ENCODE peak calls at places on chromosomes 4 and X, in eight cellular contexts. One of them, this sample, is unnamed.
A peak's percentile ranks its signal among the peaks of the same experiment; 100 is the strongest.

GRCh38 chr4:1792832-1793495 is at the start of gene FGFR3:
- DNase-seq in tibial nerve: no peak
- DNase-seq in heart left ventricle: peak; percentile 54
- DNase-seq in gastrocnemius medialis: no peak
- DNase-seq in right lobe of liver: peak; percentile 63
- DNase-seq in esophagus squamous epithelium: no peak
- DNase-seq in ovary: no peak
- DNase-seq in IMR-90: no peak
- DNase-seq in this sample: no peak

GRCh38 chr4:5708171-5708828 is at the start of gene EVC2:
- DNase-seq in gastrocnemius medialis: peak; percentile 36
- DNase-seq in right lobe of liver: peak; percentile 54
- DNase-seq in tibial nerve: peak; percentile 53
- DNase-seq in IMR-90: peak; percentile 46
- DNase-seq in esophagus squamous epithelium: no peak
- DNase-seq in heart left ventricle: peak; percentile 77
- DNase-seq in ovary: peak; percentile 87
- DNase-seq in this sample: peak; percentile 88

GRCh38 chr4:72971572-72971971 is 97.9 kb downstream of the COX18 start:
- DNase-seq in ovary: no peak
- DNase-seq in gastrocnemius medialis: no peak
- DNase-seq in IMR-90: peak; percentile 92
- DNase-seq in right lobe of liver: no peak
- DNase-seq in heart left ventricle: no peak
- DNase-seq in tibial nerve: no peak
- DNase-seq in esophagus squamous epithelium: no peak
- DNase-seq in this sample: no peak

GRCh38 chr4:20395160-20395773 is 143.6 kb downstream of the SLIT2 start:
- DNase-seq in right lobe of liver: peak; percentile 20
- DNase-seq in esophagus squamous epithelium: no peak
- DNase-seq in heart left ventricle: no peak
- DNase-seq in tibial nerve: no peak
- DNase-seq in gastrocnemius medialis: no peak
- DNase-seq in IMR-90: peak; percentile 15
- DNase-seq in ovary: no peak
- DNase-seq in this sample: no peak

GRCh38 chr4:55939437-55939836 is 9.3 kb upstream of the CEP135 start:
- DNase-seq in gastrocnemius medialis: no peak
- DNase-seq in right lobe of liver: no peak
- DNase-seq in IMR-90: no peak
- DNase-seq in tibial nerve: no peak
- DNase-seq in esophagus squamous epithelium: no peak
- DNase-seq in heart left ventricle: no peak
- DNase-seq in ovary: no peak
- DNase-seq in this sample: no peak

GRCh38 chrX:9352683-9353430 is 112.0 kb upstream of the TBL1X start:
- DNase-seq in gastrocnemius medialis: peak; percentile 20
- DNase-seq in ovary: no peak
- DNase-seq in heart left ventricle: no peak
- DNase-seq in tibial nerve: no peak
- DNase-seq in IMR-90: peak; percentile 75
- DNase-seq in right lobe of liver: no peak
- DNase-seq in esophagus squamous epithelium: peak; percentile 11
- DNase-seq in this sample: no peak

GRCh38 chr4:128600410-128600809 is 209.1 kb upstream of the JADE1 start:
- DNase-seq in gastrocnemius medialis: no peak
- DNase-seq in heart left ventricle: no peak
- DNase-seq in ovary: peak; percentile 35
- DNase-seq in right lobe of liver: no peak
- DNase-seq in IMR-90: peak; percentile 25
- DNase-seq in esophagus squamous epithelium: no peak
- DNase-seq in tibial nerve: no peak
- DNase-seq in this sample: no peak

GRCh38 chrX:55794420-55794819 is 76.9 kb downstream of the RRAGB start:
- DNase-seq in heart left ventricle: no peak
- DNase-seq in IMR-90: no peak
- DNase-seq in right lobe of liver: no peak
- DNase-seq in tibial nerve: no peak
- DNase-seq in gastrocnemius medialis: no peak
- DNase-seq in ovary: no peak
- DNase-seq in esophagus squamous epithelium: no peak
- DNase-seq in this sample: no peak

GRCh38 chr4:164926301-164926700 is 49.3 kb downstream of the APELA start:
- DNase-seq in right lobe of liver: no peak
- DNase-seq in esophagus squamous epithelium: no peak
- DNase-seq in gastrocnemius medialis: no peak
- DNase-seq in tibial nerve: no peak
- DNase-seq in heart left ventricle: no peak
- DNase-seq in IMR-90: no peak
- DNase-seq in ovary: no peak
- DNase-seq in this sample: no peak

GRCh38 chr4:103443324-103443723 is 245.2 kb upstream of the CENPE start:
- DNase-seq in heart left ventricle: no peak
- DNase-seq in IMR-90: no peak
- DNase-seq in tibial nerve: no peak
- DNase-seq in esophagus squamous epithelium: no peak
- DNase-seq in right lobe of liver: no peak
- DNase-seq in gastrocnemius medialis: no peak
- DNase-seq in ovary: no peak
- DNase-seq in this sample: no peak

GRCh38 chrX:129529685-129530281 is 6.5 kb upstream of the SMARCA1 start:
- DNase-seq in esophagus squamous epithelium: no peak
- DNase-seq in gastrocnemius medialis: no peak
- DNase-seq in tibial nerve: no peak
- DNase-seq in IMR-90: peak; percentile 50
- DNase-seq in right lobe of liver: no peak
- DNase-seq in ovary: no peak
- DNase-seq in heart left ventricle: peak; percentile 4
- DNase-seq in this sample: no peak

DNA sequence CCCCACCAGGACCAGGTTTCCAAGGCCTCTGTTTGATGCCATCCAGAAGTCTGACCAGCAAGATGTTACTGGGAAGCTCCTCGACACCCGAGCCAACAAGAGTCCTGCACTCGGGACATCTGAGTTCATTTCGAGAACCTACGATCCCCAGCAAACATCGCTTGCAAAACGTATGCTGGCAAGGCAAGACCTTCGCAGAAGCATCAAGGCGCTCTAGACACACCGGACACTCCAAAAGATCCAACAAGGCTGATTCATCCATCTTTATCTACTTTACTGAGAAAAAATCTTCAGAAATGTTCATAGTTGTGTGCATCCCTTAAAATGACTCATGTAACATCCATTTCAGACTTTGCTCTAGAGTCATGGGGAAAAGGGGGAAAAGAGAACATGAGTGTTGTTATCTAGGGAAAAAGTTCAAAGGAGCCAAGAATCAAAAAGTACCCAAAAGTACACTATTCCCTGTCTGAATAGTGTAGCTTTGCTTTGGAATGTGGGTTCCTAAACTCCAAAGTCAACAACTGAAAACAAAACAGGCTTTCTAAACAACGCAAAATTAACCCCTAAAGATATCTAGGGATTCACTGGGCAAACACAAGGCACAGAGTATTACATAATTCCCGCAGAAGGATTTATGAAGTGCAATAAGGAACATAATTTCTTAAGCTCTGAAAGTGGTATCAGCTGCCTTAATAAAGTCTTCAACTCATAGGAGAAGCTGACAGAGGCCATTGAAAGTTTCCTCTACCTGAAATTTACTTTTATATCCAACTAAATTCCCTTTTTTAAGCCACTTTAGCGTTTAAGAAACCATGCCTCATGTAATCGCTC is 1.6 kb downstream of the SH3RF1 start:
- DNase-seq in IMR-90: peak; percentile 87
- DNase-seq in ovary: no peak
- DNase-seq in esophagus squamous epithelium: no peak
- DNase-seq in right lobe of liver: no peak
- DNase-seq in tibial nerve: no peak
- DNase-seq in heart left ventricle: no peak
- DNase-seq in gastrocnemius medialis: no peak
- DNase-seq in this sample: no peak
- TF ChIP-seq POLR2A in IMR-90: peak; percentile 32
- TF ChIP-seq POLR2A in ovary: no peak
- TF ChIP-seq POLR2A in esophagus squamous epithelium: no peak
- TF ChIP-seq POLR2A in right lobe of liver: no peak
- TF ChIP-seq POLR2A in tibial nerve: no peak
- TF ChIP-seq POLR2A in heart left ventricle: no peak
- TF ChIP-seq POLR2A in gastrocnemius medialis: no peak
- TF ChIP-seq POLR2A in this sample: no peak

DNA sequence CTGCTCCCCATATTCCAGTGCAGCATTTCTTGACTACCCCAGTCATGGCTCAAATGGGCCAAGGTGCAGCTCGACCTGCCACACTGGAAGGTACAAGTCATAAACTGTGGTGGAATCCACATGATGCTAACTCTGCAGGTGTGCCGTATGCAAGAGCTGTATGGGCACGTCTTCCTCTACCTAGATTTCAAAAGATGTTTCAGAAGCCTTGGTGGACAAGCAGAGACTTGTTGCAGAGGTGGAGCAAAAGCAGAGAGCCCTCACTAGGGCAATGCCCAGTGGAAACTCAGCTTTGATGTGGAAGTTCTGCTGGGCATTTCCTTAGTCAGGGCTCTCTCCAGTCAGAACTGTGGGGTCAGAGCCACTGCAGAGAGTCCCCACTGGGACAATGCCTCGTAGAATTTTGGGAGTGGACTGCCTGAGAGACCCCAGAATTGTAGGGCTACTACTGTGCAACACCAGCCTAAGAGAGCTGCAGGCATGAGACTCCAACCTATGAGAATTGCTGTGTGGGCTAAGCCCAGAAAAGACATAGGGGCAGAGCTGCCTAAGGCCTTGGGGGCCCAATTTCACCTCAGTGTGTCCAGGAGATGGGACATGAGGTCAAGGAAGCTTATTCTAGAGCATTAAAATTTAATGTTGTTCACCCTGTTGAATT is 65.7 kb downstream of the BEX3 start:
- DNase-seq in right lobe of liver: no peak
- DNase-seq in gastrocnemius medialis: no peak
- DNase-seq in ovary: no peak
- DNase-seq in esophagus squamous epithelium: no peak
- DNase-seq in heart left ventricle: no peak
- DNase-seq in IMR-90: no peak
- DNase-seq in tibial nerve: no peak
- DNase-seq in this sample: no peak
- H3K4me1 ChIP-seq in right lobe of liver: no peaks in the 10 kb centered on the region
- H3K4me1 ChIP-seq in gastrocnemius medialis: no peaks in the 10 kb centered on the region
- H3K4me1 ChIP-seq in ovary: no peaks in the 10 kb centered on the region
- H3K4me1 ChIP-seq in esophagus squamous epithelium: no peaks in the 10 kb centered on the region
- H3K4me1 ChIP-seq in heart left ventricle: no peaks in the 10 kb centered on the region
- H3K4me1 ChIP-seq in IMR-90: peaks cover 3% of the 10 kb centered on the region
- H3K4me1 ChIP-seq in tibial nerve: no peaks in the 10 kb centered on the region
- H3K4me1 ChIP-seq in this sample: no peaks in the 10 kb centered on the region

GRCh38 chrX:100381613-100382012 is 28.5 kb downstream of the PCDH19 start:
- DNase-seq in gastrocnemius medialis: no peak
- DNase-seq in esophagus squamous epithelium: no peak
- DNase-seq in IMR-90: no peak
- DNase-seq in ovary: no peak
- DNase-seq in heart left ventricle: no peak
- DNase-seq in tibial nerve: no peak
- DNase-seq in right lobe of liver: no peak
- DNase-seq in this sample: no peak

GRCh38 chrX:100373673-100374072 is 36.4 kb downstream of the PCDH19 start:
- DNase-seq in right lobe of liver: no peak
- DNase-seq in ovary: no peak
- DNase-seq in IMR-90: no peak
- DNase-seq in gastrocnemius medialis: no peak
- DNase-seq in tibial nerve: no peak
- DNase-seq in esophagus squamous epithelium: no peak
- DNase-seq in heart left ventricle: no peak
- DNase-seq in this sample: no peak

DNA sequence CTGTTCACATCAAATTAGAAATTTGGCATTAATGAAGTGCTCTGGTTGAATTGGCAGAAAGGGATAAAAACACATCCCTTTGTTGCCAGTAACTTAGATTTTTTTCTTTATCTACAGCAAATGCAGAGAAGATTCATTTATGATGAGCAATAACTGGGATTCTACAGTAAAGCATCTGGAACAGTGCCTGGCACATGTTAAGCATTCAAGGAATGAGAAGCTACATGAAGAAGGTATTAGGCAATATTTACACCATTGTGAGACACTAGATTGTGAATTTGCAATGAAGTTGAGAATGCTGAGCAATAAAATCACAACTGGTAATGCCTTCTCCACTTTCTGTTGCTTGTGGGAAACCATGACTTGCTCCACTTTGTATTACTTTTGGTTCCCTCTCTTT is 33.5 kb downstream of the PCDH19 start:
- DNase-seq in ovary: no peak
- DNase-seq in tibial nerve: no peak
- DNase-seq in right lobe of liver: no peak
- DNase-seq in gastrocnemius medialis: no peak
- DNase-seq in esophagus squamous epithelium: no peak
- DNase-seq in IMR-90: peak; percentile 1
- DNase-seq in heart left ventricle: no peak
- DNase-seq in this sample: no peak
- H3K27ac ChIP-seq in ovary: no peak overlapping the region
- H3K27ac ChIP-seq in tibial nerve: no peak overlapping the region
- H3K27ac ChIP-seq in right lobe of liver: no peak overlapping the region
- H3K27ac ChIP-seq in gastrocnemius medialis: no peak overlapping the region
- H3K27ac ChIP-seq in esophagus squamous epithelium: no peak overlapping the region
- H3K27ac ChIP-seq in IMR-90: no peak overlapping the region
- H3K27ac ChIP-seq in heart left ventricle: no peak overlapping the region
- H3K27ac ChIP-seq in this sample: no peak overlapping the region

GRCh38 chrX:119606508-119607389 is 525 bp upstream of the NKRF start:
- DNase-seq in gastrocnemius medialis: no peak
- DNase-seq in IMR-90: peak; percentile 49
- DNase-seq in ovary: no peak
- DNase-seq in esophagus squamous epithelium: no peak
- DNase-seq in right lobe of liver: no peak
- DNase-seq in heart left ventricle: no peak
- DNase-seq in tibial nerve: no peak
- DNase-seq in this sample: no peak

GRCh38 chrX:119602701-119603255 is 3.4 kb downstream of the NKRF start:
- DNase-seq in heart left ventricle: no peak
- DNase-seq in IMR-90: no peak
- DNase-seq in esophagus squamous epithelium: no peak
- DNase-seq in tibial nerve: no peak
- DNase-seq in right lobe of liver: no peak
- DNase-seq in gastrocnemius medialis: no peak
- DNase-seq in ovary: no peak
- DNase-seq in this sample: no peak

GRCh38 chrX:119605739-119606507 is at the start of gene NKRF:
- DNase-seq in esophagus squamous epithelium: peak; percentile 32
- DNase-seq in tibial nerve: peak; percentile 86
- DNase-seq in heart left ventricle: peak; percentile 91
- DNase-seq in ovary: peak; percentile 93
- DNase-seq in right lobe of liver: peak; percentile 91
- DNase-seq in IMR-90: peak; percentile 90
- DNase-seq in gastrocnemius medialis: peak; percentile 86
- DNase-seq in this sample: peak; percentile 93

GRCh38 chrX:119604778-119605177 is 1.4 kb downstream of the NKRF start:
- DNase-seq in tibial nerve: no peak
- DNase-seq in heart left ventricle: no peak
- DNase-seq in esophagus squamous epithelium: no peak
- DNase-seq in right lobe of liver: no peak
- DNase-seq in ovary: no peak
- DNase-seq in gastrocnemius medialis: no peak
- DNase-seq in IMR-90: no peak
- DNase-seq in this sample: no peak

DNA sequence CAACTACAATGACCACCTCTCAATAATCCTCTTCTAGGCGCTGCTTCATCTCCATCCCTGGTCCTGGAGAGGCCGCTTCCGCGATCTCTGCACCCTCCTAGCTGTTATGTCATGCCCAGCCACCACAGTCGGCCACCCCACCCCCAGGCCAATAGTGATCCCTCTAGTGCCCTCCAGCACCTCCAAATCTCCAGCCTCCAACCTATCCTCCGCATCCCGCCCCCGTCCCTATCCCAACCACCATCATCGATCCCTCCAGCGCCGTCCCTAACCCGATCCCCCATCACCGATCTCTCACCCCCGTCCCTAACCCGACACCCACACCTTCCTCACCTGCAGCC is 856 bp downstream of the NKRF start:
- DNase-seq in esophagus squamous epithelium: no peak
- DNase-seq in gastrocnemius medialis: no peak
- DNase-seq in tibial nerve: no peak
- DNase-seq in ovary: no peak
- DNase-seq in right lobe of liver: peak; percentile 34
- DNase-seq in IMR-90: no peak
- DNase-seq in heart left ventricle: peak; percentile 10
- DNase-seq in this sample: no peak
- TF ChIP-seq POLR2A in esophagus squamous epithelium: no peak
- TF ChIP-seq POLR2A in gastrocnemius medialis: no peak
- TF ChIP-seq POLR2A in tibial nerve: no peak
- TF ChIP-seq POLR2A in ovary: no peak
- TF ChIP-seq POLR2A in right lobe of liver: no peak
- TF ChIP-seq POLR2A in IMR-90: no peak
- TF ChIP-seq POLR2A in heart left ventricle: no peak
- TF ChIP-seq POLR2A in this sample: no peak

This sample was measured in suprapubic skin.